ENCODE peak calls at places on chromosomes 5 and 9, in four cellular contexts. O, U, K and X are unnamed samples.

GRCh38 chr5:14071433-14071832 is 71.7 kb upstream of the TRIO start:
- DNase-seq in O (no peak), U (no peak), K (no peak), X (no peak)

GRCh38 chr9:126474786-126475485 is 138.8 kb upstream of the LMX1B start:
- DNase-seq in U (peak), K (no peak), O (no peak), X (no peak)

GRCh38 chr5:58771750-58772149 is 188.9 kb downstream of the RAB3C start:
- DNase-seq in U (no peak), O (no peak), K (no peak), X (no peak)

GRCh38 chr9:135134253-135135028 is 47.0 kb downstream of the OLFM1 start:
- DNase-seq in U (no peak), K (no peak), O (no peak), X (peak)

GRCh38 chr9:95048225-95049087 is 269.1 kb downstream of the FANCC start:
- DNase-seq in K (no peak), O (peak), U (peak), X (peak)

GRCh38 chr5:123367739-123368138 is 55.5 kb downstream of the CEP120 start:
- DNase-seq in O (no peak), U (peak), K (no peak), X (no peak)

GRCh38 chr5:58246521-58246944 is 213.4 kb downstream of the PLK2 start:
- DNase-seq in U (no peak), K (no peak), O (no peak), X (no peak)

GRCh38 chr9:5514608-5515260 is 4.4 kb downstream of the PDCD1LG2 start:
- DNase-seq in O (no peak), U (no peak), K (no peak), X (no peak)

GRCh38 chr5:56003633-56004032 is 8.9 kb upstream of the IL6ST start:
- DNase-seq in K (no peak), O (no peak), U (peak), X (no peak)

GRCh38 chr5:127590154-127590722 is 58.6 kb upstream of the CTXN3 start:
- DNase-seq in U (no peak), K (no peak), O (no peak), X (no peak)

GRCh38 chr9:94097788-94098413 is 13.6 kb downstream of the PTPDC1 start:
- DNase-seq in O (no peak), U (peak), K (no peak), X (no peak)

GRCh38 chr5:57366744-57367143 is 115.9 kb downstream of the ACTBL2 start:
- DNase-seq in U (no peak), O (no peak), K (peak), X (no peak)

GRCh38 chr9:25935188-25935587 is 256.9 kb upstream of the TUSC1 start:
- DNase-seq in K (no peak), U (no peak), O (no peak), X (no peak)

GRCh38 chr5:59066367-59067163 is 483.7 kb downstream of the RAB3C start:
- DNase-seq in O (no peak), U (no peak), K (no peak), X (no peak)

GRCh38 chr9:90998573-90998972 is 197.0 kb downstream of the SYK start:
- DNase-seq in K (no peak), U (no peak), O (no peak), X (no peak)

GRCh38 chr5:171285465-171285864 is 23.6 kb upstream of the TLX3 start:
- DNase-seq in O (no peak), U (no peak), K (no peak), X (no peak)

GRCh38 chr5:32076699-32077695 is 97.1 kb downstream of the GOLPH3 start:
- DNase-seq in O (peak), K (no peak), U (peak), X (no peak)

GRCh38 chr5:124675921-124676846 is 70.3 kb downstream of the ZNF608 start:
- DNase-seq in U (no peak), O (no peak), K (no peak), X (no peak)

GRCh38 chr9:2260401-2261306 is 245.5 kb downstream of the SMARCA2 start:
- DNase-seq in K (peak), O (no peak), U (peak), X (no peak)

GRCh38 chr5:143800715-143801114 is 11.2 kb upstream of the HMHB1 start:
- DNase-seq in K (no peak), U (no peak), O (no peak), X (no peak)

DNA sequence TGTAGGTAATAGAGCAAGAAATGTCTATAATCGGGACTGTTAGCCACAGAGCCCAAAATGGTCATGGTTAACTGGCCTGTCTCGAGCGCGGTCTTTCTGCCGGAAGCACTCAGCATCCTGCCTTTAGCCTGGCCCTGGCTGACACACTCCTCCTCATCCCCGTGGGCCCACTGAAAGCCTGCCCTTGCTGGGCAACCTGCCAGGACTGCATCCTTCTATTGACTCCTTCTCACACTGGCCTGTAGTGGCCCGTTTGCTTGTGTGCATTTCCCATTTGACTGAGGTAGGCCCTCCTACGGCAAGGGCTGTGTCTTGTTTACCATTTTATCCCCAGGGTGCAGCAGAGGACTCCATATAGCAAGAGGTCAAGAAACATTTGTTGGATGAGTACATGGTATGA is 215.7 kb downstream of the ATPSCKMT start:
- DNase-seq in K (no peak), U (no peak), O (no peak), X (no peak)
- TF ChIP-seq CTCF in K (no peak), U (no peak), O (no peak), X (no peak)

DNA sequence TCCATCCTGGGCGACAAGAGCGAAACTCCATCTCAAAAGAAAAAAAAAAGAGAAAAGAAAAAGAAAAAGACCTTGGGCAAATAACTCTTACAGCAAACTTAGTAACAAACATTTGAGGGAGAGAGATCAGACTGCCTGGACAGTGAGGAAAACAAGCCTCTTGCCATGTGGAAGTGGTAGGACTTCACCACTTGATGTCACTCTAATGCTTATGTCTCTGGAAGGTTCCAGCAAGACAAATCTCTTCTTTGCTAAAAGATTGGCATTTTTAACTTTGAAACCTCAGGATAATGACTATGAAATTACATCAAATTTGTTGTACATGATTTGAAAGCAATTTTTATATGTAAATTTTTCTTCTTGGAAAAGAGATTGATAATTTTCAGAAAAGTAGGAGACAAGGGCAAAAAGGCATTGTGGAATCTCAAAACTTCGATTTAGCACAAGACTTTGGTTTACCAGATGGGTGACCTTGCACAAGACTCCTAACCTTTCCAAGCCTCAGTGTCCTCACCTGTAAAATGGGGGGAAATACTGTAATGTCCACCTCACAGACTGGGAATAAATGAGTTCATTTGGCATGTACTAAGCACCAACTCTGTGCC is 5.4 kb downstream of the ACTL7B start:
- DNase-seq in U (peak), O (no peak), K (no peak), X (no peak)
- TF ChIP-seq CTCF in U (peak), O (no peak), K (peak), X (peak)

GRCh38 chr5:10689391-10690081 is 71.5 kb downstream of the DAP start:
- DNase-seq in U (no peak), O (peak), K (no peak), X (peak)
- TF ChIP-seq CTCF in U (peak), O (peak), K (peak), X (peak)

DNA sequence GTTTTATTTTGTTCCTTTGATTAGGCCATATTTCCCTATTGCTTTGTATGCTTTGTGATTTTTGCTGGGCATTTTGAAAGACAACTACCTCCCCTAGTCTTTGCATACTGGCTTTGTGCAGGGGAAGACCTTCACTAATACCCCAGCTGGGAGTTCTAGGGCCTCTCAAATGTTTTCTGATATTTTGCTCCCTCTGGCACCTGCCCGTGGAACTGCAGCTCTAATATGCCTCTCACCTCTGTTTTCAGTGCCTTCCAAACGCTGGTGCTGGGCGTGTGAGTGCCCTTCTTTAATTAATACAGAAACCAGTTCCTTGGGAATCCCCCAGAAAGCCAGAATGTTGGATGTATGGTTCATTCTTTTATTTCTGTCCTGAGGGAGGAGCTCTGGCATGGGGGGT is 204.5 kb downstream of the COMMD10 start:
- DNase-seq in U (no peak), O (no peak), K (no peak), X (no peak)
- TF ChIP-seq CTCF in U (no peak), O (peak), K (peak), X (no peak)

GRCh38 chr9:33246269-33246860 is 6.4 kb downstream of the SPINK4 start:
- DNase-seq in O (no peak), K (no peak), U (no peak), X (no peak)

GRCh38 chr9:33245341-33245740 is 5.4 kb downstream of the SPINK4 start:
- DNase-seq in U (no peak), O (no peak), K (no peak), X (no peak)

GRCh38 chr9:33248606-33249005 is 8.6 kb downstream of the SPINK4 start:
- DNase-seq in O (no peak), K (no peak), U (no peak), X (no peak)

GRCh38 chr9:33241298-33241697 is 1.3 kb downstream of the SPINK4 start:
- DNase-seq in U (no peak), O (no peak), K (no peak), X (no peak)

GRCh38 chr9:33244150-33244784 is 4.3 kb downstream of the SPINK4 start:
- DNase-seq in O (no peak), U (no peak), K (no peak), X (no peak)
- TF ChIP-seq CTCF in O (no peak), U (no peak), K (no peak), X (no peak)

GRCh38 chr5:65077653-65078052 is 308.9 kb downstream of the CWC27 start:
- DNase-seq in K (no peak), O (no peak), U (no peak), X (no peak)

GRCh38 chr5:65076251-65076869 is 307.6 kb downstream of the CWC27 start:
- DNase-seq in U (peak), O (no peak), K (no peak), X (no peak)

GRCh38 chr5:65081071-65081470 is 312.3 kb downstream of the CWC27 start:
- DNase-seq in U (no peak), O (no peak), K (no peak), X (no peak)

GRCh38 chr5:65075623-65076250 is 307.0 kb downstream of the CWC27 start:
- DNase-seq in U (no peak), K (no peak), O (no peak), X (no peak)

DNA sequence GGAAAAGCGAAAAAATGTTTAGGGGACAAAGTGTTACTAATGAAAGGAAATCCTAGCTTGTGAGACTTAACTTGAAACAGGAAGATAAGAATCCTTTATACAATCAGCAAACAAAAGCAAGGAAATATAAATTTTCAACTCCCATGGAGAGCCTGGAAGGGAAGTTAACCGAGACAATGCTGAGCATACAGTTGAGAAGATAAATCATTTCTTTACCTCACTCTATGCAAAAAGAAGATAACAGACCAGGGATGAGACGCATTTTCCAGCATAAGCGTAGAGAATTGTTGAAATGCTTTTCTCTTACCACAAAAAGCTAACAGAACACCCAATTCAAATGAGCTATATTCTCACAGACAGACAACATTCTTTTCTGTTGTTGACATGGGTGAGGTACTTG is 309.6 kb downstream of the CWC27 start:
- DNase-seq in O (no peak), U (no peak), K (no peak), X (no peak)
- TF ChIP-seq CTCF in O (no peak), U (no peak), K (no peak), X (no peak)

DNA sequence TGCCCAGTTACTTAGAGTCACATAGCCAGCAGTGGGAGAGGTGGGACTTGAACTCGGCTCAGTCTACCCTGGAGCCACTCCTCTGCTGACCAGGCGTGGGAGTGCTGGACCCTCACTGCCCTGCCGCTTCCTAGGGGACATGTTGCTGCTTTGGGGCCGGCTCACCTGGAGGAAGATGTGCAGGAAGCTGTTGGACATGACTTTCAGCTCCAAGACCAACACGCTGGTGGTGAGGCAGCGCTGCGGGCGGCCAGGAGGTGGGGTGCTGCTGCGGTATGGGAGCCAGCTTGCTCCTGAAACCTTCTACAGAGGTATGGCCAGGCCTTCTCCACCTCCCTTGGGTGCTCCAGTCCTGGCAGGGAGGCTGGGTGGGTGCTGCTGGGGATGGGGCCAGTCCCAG is 3.4 kb upstream of the CACFD1 start:
- DNase-seq in U (no peak), O (no peak), K (no peak), X (no peak)
- TF ChIP-seq CTCF in U (no peak), O (no peak), K (no peak), X (no peak)

DNA sequence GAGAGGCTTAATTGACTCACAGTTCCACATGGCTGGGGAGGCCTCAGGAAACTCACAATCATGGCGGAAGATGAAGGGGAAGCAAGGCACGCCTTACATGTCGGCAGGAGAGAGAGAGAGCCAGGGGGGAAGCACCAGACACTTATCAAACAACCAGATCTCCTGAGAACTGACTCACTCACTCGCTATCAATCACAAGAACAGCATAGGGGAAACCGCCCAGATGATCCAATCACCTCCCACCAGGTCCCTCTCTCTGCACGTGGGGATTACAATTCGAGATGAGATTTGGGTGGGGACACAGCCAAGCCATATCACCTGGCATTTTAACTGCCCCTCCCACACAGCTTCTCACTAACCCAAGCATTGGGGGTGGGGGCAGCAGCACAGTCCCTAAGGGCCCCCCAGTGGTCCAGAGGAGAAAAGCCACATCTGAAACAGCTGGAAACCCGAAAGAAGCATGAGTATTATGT is 76.1 kb upstream of the ASS1 start:
- DNase-seq in U (no peak), O (no peak), K (no peak), X (no peak)
- TF ChIP-seq CTCF in U (peak), O (peak), K (peak), X (no peak)

GRCh38 chr5:10863763-10864383 is 102.8 kb upstream of the DAP start:
- DNase-seq in O (peak), U (peak), K (no peak), X (peak)

GRCh38 chr5:10867408-10868303 is 106.6 kb upstream of the DAP start:
- DNase-seq in K (no peak), O (no peak), U (no peak), X (no peak)

DNA sequence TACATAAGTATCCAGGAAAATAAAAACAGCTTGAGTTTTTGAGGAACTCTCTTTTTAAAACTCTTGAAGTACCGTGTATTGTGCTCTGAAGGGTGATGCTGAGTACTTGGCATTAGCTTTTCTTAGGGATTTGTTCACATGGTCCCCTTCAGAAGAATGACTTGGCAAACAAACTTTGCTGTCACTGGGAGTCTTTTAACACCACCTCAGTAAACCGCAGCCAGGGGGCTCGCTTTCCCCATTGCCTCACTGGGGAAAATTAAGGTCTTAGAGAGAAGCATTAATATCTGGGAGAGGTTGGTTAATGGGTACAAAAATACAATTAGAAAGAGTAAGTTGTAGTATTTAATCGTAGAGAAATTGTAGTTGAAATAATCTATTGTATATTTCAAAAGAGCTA is 105.9 kb upstream of the DAP start:
- DNase-seq in U (peak), O (no peak), K (no peak), X (no peak)
- TF ChIP-seq CTCF in U (peak), O (no peak), K (no peak), X (peak)